ENCODE peak calls at places on chromosomes 12 and 14, in five cellular contexts. G is CD8-positive, alpha-beta T cell; Y is CD4-positive, alpha-beta memory T cell; O is breast epithelium; K is tibial artery. M is an unnamed sample.

GRCh38 chr12:5796171-5797091 is 148.6 kb downstream of the ANO2 start:
- DNase-seq in K (no peak), Y (no peak), O (no peak), G (no peak), M (no peak)

GRCh38 chr12:78799679-78800078 is 64.9 kb upstream of the SYT1 start:
- DNase-seq in Y (no peak), G (no peak), K (no peak), O (no peak), M (no peak)

GRCh38 chr14:39426605-39427004 is 5.6 kb downstream of the FBXO33 start:
- DNase-seq in G (no peak), Y (peak; percentile 13), O (no peak), K (no peak), M (no peak)

GRCh38 chr12:57620936-57621496 is 9.8 kb downstream of the ARHGEF25 start:
- DNase-seq in O (no peak), G (no peak), K (no peak), Y (no peak), M (no peak)

GRCh38 chr12:74337951-74338350 is 199.7 kb upstream of the ATXN7L3B start:
- DNase-seq in Y (no peak), K (no peak), O (no peak), G (no peak), M (no peak)

GRCh38 chr12:58639323-58639934 is 280.9 kb downstream of the LRIG3 start:
- DNase-seq in G (no peak), K (no peak), Y (no peak), O (no peak), M (no peak)

GRCh38 chr12:57255916-57256315 is 4.9 kb upstream of the STAC3 start:
- DNase-seq in G (no peak), K (no peak), Y (no peak), O (no peak), M (no peak)

GRCh38 chr12:82411561-82412230 is 53.4 kb downstream of the METTL25 start:
- DNase-seq in Y (no peak), K (no peak), G (no peak), O (no peak), M (no peak)

GRCh38 chr14:42374332-42374731 is 767.7 kb downstream of the LRFN5 start:
- DNase-seq in Y (no peak), G (no peak), O (no peak), K (no peak), M (no peak)

GRCh38 chr12:52137746-52138145 is 54.1 kb downstream of the KRT80 start:
- DNase-seq in Y (no peak), G (no peak), K (no peak), O (no peak), M (no peak)

GRCh38 chr12:132407525-132407924 is 78.1 kb upstream of the GALNT9 start:
- DNase-seq in G (no peak), O (no peak), Y (no peak), K (no peak), M (no peak)

GRCh38 chr12:97026901-97027300 is 119.8 kb downstream of the NEDD1 start:
- DNase-seq in K (no peak), O (no peak), Y (no peak), G (no peak), M (no peak)

GRCh38 chr12:109047081-109047805 is 5.1 kb upstream of the USP30 start:
- DNase-seq in O (no peak), G (no peak), K (no peak), Y (no peak), M (no peak)

GRCh38 chr14:22370084-22370847 is 218.8 kb downstream of the DAD1 start:
- DNase-seq in Y (no peak), K (peak; percentile 63), G (no peak), O (no peak), M (no peak)

GRCh38 chr12:75341873-75342272 is 7.4 kb downstream of the GLIPR1L1 start:
- DNase-seq in G (no peak), Y (no peak), O (no peak), K (no peak), M (no peak)

GRCh38 chr12:82527165-82527780 is 159.4 kb upstream of the TMTC2 start:
- DNase-seq in O (no peak), G (no peak), K (no peak), Y (peak; percentile 19), M (peak; percentile 4)

GRCh38 chr14:104433401-104434213 is 146.0 kb upstream of the C14orf180 start:
- DNase-seq in K (no peak), O (peak; percentile 45), Y (no peak), G (no peak), M (no peak)

GRCh38 chr12:4909734-4910501 is at the start of gene KCNA1:
- DNase-seq in K (no peak), G (no peak), Y (no peak), O (no peak), M (peak; percentile 22)

GRCh38 chr12:46187023-46187422 is 81.8 kb downstream of the SLC38A1 start:
- DNase-seq in O (no peak), Y (no peak), G (no peak), K (no peak), M (no peak)

GRCh38 chr14:52356025-52356424 is 41.9 kb downstream of the PTGER2 start:
- DNase-seq in G (no peak), K (no peak), Y (no peak), O (no peak), M (no peak)

DNA sequence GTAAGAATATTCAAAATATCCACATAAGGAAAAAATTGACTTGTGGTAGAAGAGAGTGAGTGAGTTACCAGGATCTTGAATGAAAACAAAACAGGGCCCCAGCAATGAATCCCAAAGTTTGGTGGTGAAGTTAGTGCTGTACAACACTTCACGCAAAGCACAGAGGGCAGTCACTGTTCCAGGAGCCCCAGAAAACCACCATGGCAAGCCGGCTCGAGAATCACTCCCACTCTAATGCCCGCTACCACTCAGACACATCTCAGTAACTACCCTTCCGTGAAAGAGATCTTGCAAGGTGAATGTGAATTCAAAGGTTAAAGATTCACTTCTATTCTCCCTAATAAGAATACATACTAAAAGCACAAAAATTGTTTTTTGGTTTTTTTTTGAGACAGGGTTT is 30.1 kb downstream of the CLIP1 start:
- DNase-seq in G (no peak), O (no peak), Y (no peak), K (no peak), M (no peak)
- H3K27ac ChIP-seq in G (no peak overlapping the region), O (no peak overlapping the region), Y (no peak overlapping the region), K (no peak overlapping the region), M (no peak overlapping the region)

GRCh38 chr12:23356927-23357708 is 592.4 kb downstream of the SOX5 start:
- DNase-seq in O (no peak), G (no peak), K (no peak), Y (no peak), M (no peak)
- H3K27ac ChIP-seq in O (no peak overlapping the region), G (no peak overlapping the region), K (peak overlapping the region; percentile 63), Y (no peak overlapping the region), M (no peak overlapping the region)

DNA sequence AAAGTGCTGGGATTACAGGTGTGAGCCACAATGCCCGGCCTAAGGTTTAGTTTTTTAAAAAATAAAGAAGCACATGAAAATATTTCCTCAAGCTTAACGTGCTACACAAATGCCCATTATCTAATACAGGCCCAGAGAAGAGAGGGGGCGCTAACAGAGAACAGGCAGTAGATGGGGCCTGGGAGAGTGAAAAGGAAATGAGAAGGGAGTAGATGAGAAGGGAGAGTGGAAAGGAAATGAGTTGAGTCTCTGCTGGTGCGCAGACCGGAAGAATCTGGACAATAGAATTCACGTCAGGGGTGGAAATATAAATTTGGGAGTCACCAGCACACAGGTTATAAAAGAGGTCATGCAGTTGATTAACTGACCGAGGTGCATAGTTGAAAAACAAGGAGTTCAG is 10.7 kb downstream of the PXN start:
- DNase-seq in G (no peak), K (no peak), Y (no peak), O (no peak), M (no peak)
- H3K27ac ChIP-seq in G (peak overlapping the region; percentile 59), K (peak overlapping the region; percentile 38), Y (peak overlapping the region; percentile 66), O (peak overlapping the region; percentile 50), M (no peak overlapping the region)

DNA sequence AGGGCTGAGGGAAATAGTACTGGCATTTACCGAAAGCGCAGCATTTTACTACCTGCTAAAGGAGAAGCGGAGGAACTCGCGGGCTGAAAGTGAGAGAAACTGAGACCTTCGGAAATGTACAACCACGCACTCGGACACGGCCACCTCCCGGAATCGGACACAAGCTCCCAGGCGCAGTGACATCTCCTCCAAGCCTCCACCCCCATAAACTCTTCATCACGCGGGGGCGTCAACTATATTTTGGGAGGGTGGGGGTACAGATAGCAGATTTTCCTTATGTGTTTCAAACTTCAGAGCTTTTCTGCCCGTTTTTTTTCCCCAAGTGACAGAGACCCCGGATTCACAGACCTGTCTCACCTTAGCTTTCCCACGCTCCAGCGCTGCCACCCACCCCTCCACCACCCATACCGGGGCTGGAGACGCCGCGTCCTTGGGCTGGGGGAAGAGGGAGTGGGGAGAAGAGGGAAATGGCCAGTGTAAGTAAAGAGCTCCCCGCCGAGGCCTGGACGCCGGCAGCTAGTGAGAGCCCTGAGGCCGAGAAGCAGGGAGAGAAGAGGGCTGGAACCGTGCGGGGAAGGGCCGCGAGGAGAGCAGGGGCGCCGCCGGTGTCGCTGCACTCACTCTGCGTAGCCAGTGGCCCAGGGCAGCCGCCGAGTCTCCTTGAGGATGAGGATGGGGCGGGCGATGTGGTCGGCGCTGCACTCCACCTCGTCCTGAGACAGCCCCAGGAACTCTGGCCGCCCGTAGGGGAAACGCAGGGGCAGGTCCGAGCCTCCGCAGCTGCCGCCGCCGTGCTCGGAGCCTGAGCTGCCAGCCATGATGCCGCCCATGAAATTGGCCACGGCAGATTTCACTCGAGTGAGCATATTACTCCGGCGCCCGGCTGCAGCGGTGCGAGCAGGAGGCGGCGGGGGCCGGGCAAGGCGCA is 815 bp downstream of the PPM1H start:
- DNase-seq in K (peak; percentile 25), O (peak; percentile 56), Y (peak; percentile 1), G (no peak), M (no peak)
- H3K27ac ChIP-seq in K (peak overlapping the region; percentile 73), O (peak overlapping the region; percentile 8), Y (no peak overlapping the region), G (no peak overlapping the region), M (peak overlapping the region; percentile 93)

M was measured in substantia nigra.